ENCODE peak calls at places on chromosome 9, in ten cellular contexts. K, D, F, O, R, P, Z, X, Y and H are unnamed samples.

GRCh38 chr9:78714591-78714990 is 417.7 kb downstream of the PSAT1 start:
- DNase-seq in K (no peak), D (no peak), F (no peak), O (no peak), R (no peak), P (no peak), Z (no peak), X (no peak), Y (no peak), H (no peak)

GRCh38 chr9:111896942-111897830 is 572 bp downstream of the UGCG start:
- DNase-seq in K (no peak), D (peak; percentile 79), F (peak; percentile 70), O (peak; percentile 80), R (no peak), P (no peak), Z (peak; percentile 64), X (no peak), Y (peak; percentile 47), H (peak; percentile 56)

GRCh38 chr9:100474950-100475276 is 2.0 kb downstream of the TMEFF1 start:
- DNase-seq in K (no peak), D (no peak), F (no peak), O (no peak), R (no peak), P (no peak), Z (no peak), X (no peak), Y (no peak), H (no peak)

GRCh38 chr9:132905726-132906125 is 27.0 kb downstream of the SPACA9 start:
- DNase-seq in K (no peak), D (no peak), F (no peak), O (no peak), R (no peak), P (no peak), Z (no peak), X (no peak), Y (no peak), H (no peak)

GRCh38 chr9:23850242-23851023 is 24.4 kb upstream of the ELAVL2 start:
- DNase-seq in K (no peak), D (no peak), F (no peak), O (no peak), R (no peak), P (no peak), Z (no peak), X (no peak), Y (no peak), H (no peak)

GRCh38 chr9:109780453-109781033 is 545 bp downstream of the PALM2AKAP2 start:
- DNase-seq in K (no peak), D (no peak), F (no peak), O (no peak), R (no peak), P (no peak), Z (no peak), X (no peak), Y (no peak), H (no peak)

GRCh38 chr9:134389659-134390058 is 63.4 kb downstream of the RXRA start:
- DNase-seq in K (no peak), D (no peak), F (no peak), O (no peak), R (no peak), P (no peak), Z (no peak), X (no peak), Y (no peak), H (no peak)

GRCh38 chr9:133250741-133251170 is 24.2 kb downstream of the ABO start:
- DNase-seq in K (no peak), D (no peak), F (no peak), O (no peak), R (no peak), P (no peak), Z (no peak), X (no peak), Y (peak; percentile 17), H (no peak)

GRCh38 chr9:134239939-134240338 is 75.6 kb upstream of the RNU6ATAC start:
- DNase-seq in K (no peak), D (no peak), F (no peak), O (no peak), R (no peak), P (no peak), Z (no peak), X (no peak), Y (no peak), H (no peak)

GRCh38 chr9:127629468-127630081 is 17.5 kb downstream of the STXBP1 start:
- DNase-seq in K (no peak), D (no peak), F (no peak), O (no peak), R (no peak), P (peak; percentile 35), Z (no peak), X (no peak), Y (peak; percentile 54), H (no peak)

GRCh38 chr9:127637322-127637847 is 25.3 kb downstream of the STXBP1 start:
- DNase-seq in K (no peak), D (no peak), F (peak; percentile 47), O (peak; percentile 52), R (no peak), P (peak; percentile 87), Z (no peak), X (no peak), Y (peak; percentile 60), H (peak; percentile 53)

GRCh38 chr9:88852794-88853193 is 138.5 kb upstream of the S1PR3 start:
- DNase-seq in K (peak; percentile 2), D (no peak), F (no peak), O (no peak), R (peak; percentile 69), P (peak; percentile 95), Z (no peak), X (no peak), Y (peak; percentile 42), H (no peak)

GRCh38 chr9:131546336-131547084 is 1.2 kb downstream of the PRRT1B start:
- DNase-seq in K (no peak), D (no peak), F (no peak), O (no peak), R (no peak), P (peak; percentile 12), Z (no peak), X (peak; percentile 63), Y (no peak), H (peak; percentile 23)

GRCh38 chr9:86279839-86280238 is 2.5 kb downstream of the ISCA1 start:
- DNase-seq in K (no peak), D (no peak), F (no peak), O (no peak), R (no peak), P (no peak), Z (no peak), X (no peak), Y (no peak), H (no peak)

GRCh38 chr9:137078701-137079400 is 1.5 kb downstream of the UAP1L1 start:
- DNase-seq in K (no peak), D (peak; percentile 62), F (peak; percentile 16), O (no peak), R (no peak), P (no peak), Z (no peak), X (no peak), Y (no peak), H (no peak)

GRCh38 chr9:137076636-137077009 is 694 bp upstream of the UAP1L1 start:
- DNase-seq in K (no peak), D (no peak), F (no peak), O (no peak), R (no peak), P (no peak), Z (no peak), X (no peak), Y (no peak), H (no peak)

GRCh38 chr9:137077758-137078693 is 709 bp downstream of the UAP1L1 start:
- DNase-seq in K (no peak), D (peak; percentile 69), F (peak; percentile 26), O (no peak), R (no peak), P (no peak), Z (peak; percentile 64), X (no peak), Y (peak; percentile 44), H (no peak)

GRCh38 chr9:137075275-137075775 is 2.0 kb upstream of the UAP1L1 start:
- DNase-seq in K (no peak), D (no peak), F (no peak), O (no peak), R (no peak), P (no peak), Z (no peak), X (no peak), Y (no peak), H (no peak)

DNA sequence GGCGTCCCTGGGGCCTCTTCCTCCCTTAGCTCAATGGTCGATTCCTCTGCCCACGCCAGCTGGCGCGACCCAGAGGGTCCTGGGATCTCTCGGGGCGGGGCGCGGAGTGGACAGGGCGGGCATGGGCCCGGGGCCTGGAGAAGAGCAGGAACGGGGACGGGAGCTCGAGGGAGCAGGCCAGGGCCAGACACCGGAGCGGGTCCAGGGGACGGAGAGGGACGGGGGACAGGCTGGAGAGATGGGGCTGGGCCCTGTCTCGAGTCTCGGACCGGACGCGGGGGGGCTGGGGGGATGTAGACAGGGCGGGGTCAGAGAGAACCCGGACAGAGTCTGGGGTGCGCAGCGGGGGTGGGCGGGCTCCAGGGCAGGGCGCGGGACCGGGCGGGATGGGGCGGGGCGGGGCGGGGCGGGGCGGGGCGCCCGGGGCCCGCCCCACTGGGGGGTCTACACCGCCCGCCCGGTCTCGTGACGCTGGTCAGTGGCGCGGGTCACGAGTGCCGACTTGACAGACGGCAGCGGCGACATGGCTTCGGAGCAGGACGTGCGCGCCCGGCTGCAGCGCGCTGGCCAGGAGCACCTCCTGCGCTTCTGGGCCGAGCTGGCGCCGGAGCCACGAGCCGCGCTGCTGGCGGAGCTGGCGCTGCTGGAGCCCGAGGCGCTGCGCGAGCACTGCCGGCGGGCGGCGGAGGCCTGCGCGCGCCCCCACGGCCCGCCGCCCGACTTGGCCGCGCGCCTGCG is at the start of gene UAP1L1:
- DNase-seq in K (no peak), D (peak; percentile 91), F (peak; percentile 63), O (peak; percentile 61), R (peak; percentile 89), P (peak; percentile 42), Z (peak; percentile 87), X (peak; percentile 78), Y (peak; percentile 82), H (peak; percentile 78)
- TF ChIP-seq POLR2A in K (peak; percentile 27), D (no peak), F (peak; percentile 27), O (no peak), R (no peak), P (no peak), Z (no peak), X (no peak), Y (peak; percentile 50), H (peak; percentile 59)

GRCh38 chr9:92185681-92186080 is 70.5 kb upstream of the SPTLC1 start:
- DNase-seq in K (no peak), D (no peak), F (no peak), O (no peak), R (no peak), P (peak; percentile 81), Z (no peak), X (no peak), Y (no peak), H (no peak)
- H3K27me3 ChIP-seq in K (no peaks in the 10 kb centered on the region), D (no peaks in the 10 kb centered on the region), F (no peaks in the 10 kb centered on the region), O (no peaks in the 10 kb centered on the region), R (no peaks in the 10 kb centered on the region), P (no peaks in the 10 kb centered on the region), Z (no peaks in the 10 kb centered on the region), X (peaks cover 3% of the 10 kb centered on the region), Y (no peaks in the 10 kb centered on the region), H (no peaks in the 10 kb centered on the region)

GRCh38 chr9:32426278-32426939 is 42.0 kb downstream of the ACO1 start:
- DNase-seq in K (no peak), D (no peak), F (no peak), O (peak; percentile 61), R (no peak), P (peak; percentile 99), Z (no peak), X (peak; percentile 68), Y (peak; percentile 42), H (no peak)
- TF ChIP-seq POLR2A in K (no peak), D (no peak), F (no peak), O (no peak), R (no peak), P (peak; percentile 28), Z (no peak), X (no peak), Y (no peak), H (no peak)

GRCh38 chr9:96027271-96028131 is 152.0 kb downstream of the ERCC6L2 start:
- DNase-seq in K (no peak), D (no peak), F (no peak), O (peak; percentile 61), R (peak; percentile 31), P (no peak), Z (no peak), X (no peak), Y (no peak), H (no peak)
- H3K27me3 ChIP-seq in K (no peaks in the 10 kb centered on the region), D (peaks cover 35% of the 10 kb centered on the region), F (no peaks in the 10 kb centered on the region), O (no peaks in the 10 kb centered on the region), R (peaks cover 31% of the 10 kb centered on the region), P (peaks cover 71% of the 10 kb centered on the region), Z (peaks cover 1% of the 10 kb centered on the region), X (peaks cover 13% of the 10 kb centered on the region), Y (no peaks in the 10 kb centered on the region), H (no peaks in the 10 kb centered on the region)